ENCODE peak calls at places on chromosome X, in six cellular contexts. J is psoas muscle, V is sigmoid colon, E is spleen, M is endodermal cell, C is tibial artery. G is an unnamed sample.

GRCh38 chrX:75603833-75604232 is 81.0 kb upstream of the ZDHHC15 start:
- DNase-seq in J (no peak), V (no peak), E (no peak), M (no peak), C (no peak), G (no peak)

GRCh38 chrX:31500920-31501319 is 429.1 kb upstream of the FTHL17 start:
- DNase-seq in J (no peak), V (no peak), E (no peak), M (no peak), C (no peak), G (no peak)

GRCh38 chrX:10989386-10989785 is 121.7 kb upstream of the HCCS start:
- DNase-seq in J (no peak), V (no peak), E (no peak), M (peak; percentile 51), C (no peak), G (no peak)

GRCh38 chrX:136586386-136586785 is 54.4 kb downstream of the VGLL1 start:
- DNase-seq in J (no peak), V (no peak), E (no peak), M (no peak), C (no peak), G (no peak)

GRCh38 chrX:10972731-10973130 is 138.4 kb upstream of the HCCS start:
- DNase-seq in J (no peak), V (no peak), E (no peak), M (no peak), C (no peak), G (no peak)

GRCh38 chrX:110002300-110003166 is at the start of gene TMEM164:
- DNase-seq in J (peak; percentile 85), V (peak; percentile 91), E (peak; percentile 96), M (peak; percentile 87), C (peak; percentile 92), G (peak; percentile 89)

GRCh38 chrX:132716006-132716405 is 227.2 kb upstream of the MBNL3 start:
- DNase-seq in J (no peak), V (no peak), E (no peak), M (no peak), C (no peak), G (no peak)

GRCh38 chrX:3545901-3546300 is 167.5 kb downstream of the PRKX start:
- DNase-seq in J (no peak), V (no peak), E (no peak), M (no peak), C (no peak), G (no peak)

GRCh38 chrX:110409925-110410324 is 51.3 kb downstream of the RTL9 start:
- DNase-seq in J (no peak), V (no peak), E (no peak), M (no peak), C (no peak), G (no peak)

GRCh38 chrX:42093756-42094155 is 170.4 kb upstream of the CASK start:
- DNase-seq in J (no peak), V (no peak), E (no peak), M (no peak), C (no peak), G (no peak)

GRCh38 chrX:78029663-78030062 is 60.2 kb upstream of the PGAM4 start:
- DNase-seq in J (no peak), V (no peak), E (no peak), M (peak; percentile 58), C (no peak), G (no peak)

GRCh38 chrX:24643116-24643515 is 4.0 kb downstream of the PCYT1B start:
- DNase-seq in J (no peak), V (no peak), E (no peak), M (no peak), C (no peak), G (no peak)

GRCh38 chrX:65587616-65588526 is 53.3 kb upstream of the LAS1L start:
- DNase-seq in J (peak; percentile 75), V (peak; percentile 94), E (no peak), M (no peak), C (peak; percentile 89), G (peak; percentile 75)

GRCh38 chrX:135484636-135485289 is 35.7 kb upstream of the INTS6L start:
- DNase-seq in J (no peak), V (no peak), E (no peak), M (no peak), C (no peak), G (no peak)

GRCh38 chrX:44344194-44344593 is 722 bp upstream of the EFHC2 start:
- DNase-seq in J (peak; percentile 12), V (no peak), E (peak; percentile 87), M (peak; percentile 41), C (no peak), G (peak; percentile 52)

GRCh38 chrX:39065051-39065871 is 264.0 kb downstream of the MID1IP1 start:
- DNase-seq in J (no peak), V (no peak), E (no peak), M (peak; percentile 93), C (no peak), G (no peak)

GRCh38 chrX:22041931-22042530 is 9.9 kb downstream of the PHEX start:
- DNase-seq in J (no peak), V (no peak), E (no peak), M (no peak), C (no peak), G (no peak)

GRCh38 chrX:63889001-63889400 is 104.0 kb upstream of the ARHGEF9 start:
- DNase-seq in J (no peak), V (no peak), E (no peak), M (no peak), C (no peak), G (no peak)

GRCh38 chrX:153551135-153551534 is 33.7 kb downstream of the ATP2B3 start:
- DNase-seq in J (no peak), V (no peak), E (no peak), M (no peak), C (no peak), G (no peak)

GRCh38 chrX:110086916-110087484 is 84.1 kb downstream of the TMEM164 start:
- DNase-seq in J (no peak), V (no peak), E (no peak), M (no peak), C (no peak), G (no peak)

GRCh38 chrX:429266-429825 is 42.6 kb upstream of the PPP2R3B start:
- DNase-seq in J (no peak), V (peak; percentile 41), E (peak; percentile 67), M (no peak), C (no peak), G (peak; percentile 24)
- H3K27me3 ChIP-seq in J (no peaks in the 10 kb centered on the region), V (peaks cover 6% of the 10 kb centered on the region), E (peaks cover 14% of the 10 kb centered on the region), M (peaks cover 22% of the 10 kb centered on the region), C (peaks cover 38% of the 10 kb centered on the region), G (peaks cover 14% of the 10 kb centered on the region)

GRCh38 chrX:106171293-106171692 is 3.2 kb downstream of the PWWP3B start:
- DNase-seq in J (no peak), V (no peak), E (no peak), M (no peak), C (no peak), G (no peak)

GRCh38 chrX:106168107-106168506 is at the start of gene PWWP3B:
- DNase-seq in J (no peak), V (no peak), E (no peak), M (peak; percentile 66), C (no peak), G (peak; percentile 48)

DNA sequence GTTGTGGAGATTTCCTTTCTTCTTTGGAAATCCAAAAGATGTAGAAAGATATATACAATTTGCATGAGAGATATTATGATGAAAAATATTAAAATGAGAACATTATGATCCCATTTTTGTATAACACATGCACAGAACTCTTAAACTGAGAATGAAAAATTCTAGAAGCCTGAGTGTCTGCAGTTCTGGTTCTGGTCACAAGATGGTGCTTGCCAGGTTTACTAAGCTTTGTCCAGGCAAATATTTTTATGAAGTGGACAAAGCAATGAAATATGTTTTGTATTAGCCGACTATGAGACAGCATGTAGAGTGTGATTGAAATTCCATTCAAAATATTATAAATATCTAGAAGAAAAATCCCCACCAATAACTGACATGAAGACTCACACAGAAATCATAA is 2.2 kb downstream of the PWWP3B start:
- DNase-seq in J (no peak), V (no peak), E (no peak), M (no peak), C (no peak), G (no peak)
- TF ChIP-seq CTCF in J (peak; percentile 56), V (no peak), E (no peak), M (peak; percentile 54), C (no peak), G (peak; percentile 36)

DNA sequence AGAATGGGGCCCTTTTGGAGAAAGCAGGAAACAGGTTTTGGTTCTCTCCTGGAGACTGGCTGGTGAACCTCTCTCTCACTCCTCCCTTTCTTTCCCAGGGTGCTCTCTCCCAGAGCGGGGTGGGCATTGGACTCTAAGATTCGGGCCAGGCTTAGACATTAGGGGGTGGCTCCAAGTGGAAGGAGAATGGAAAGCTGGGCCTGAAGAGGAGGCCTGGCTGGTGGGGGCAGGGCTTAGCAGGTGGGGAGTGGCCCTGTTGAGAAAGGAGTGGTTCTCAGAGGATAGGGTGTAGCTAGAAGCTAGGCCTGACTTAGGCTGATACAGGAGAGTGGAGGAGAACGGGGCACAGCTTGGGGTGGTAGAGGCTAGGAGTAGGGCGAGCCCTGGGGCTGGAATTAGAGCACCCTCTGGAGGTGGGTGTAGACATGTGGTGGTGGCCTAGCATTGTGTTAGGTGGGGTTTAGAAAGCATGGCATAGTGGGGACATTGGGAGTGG is 5.7 kb downstream of the PLP2 start:
- DNase-seq in J (no peak), V (peak; percentile 63), E (no peak), M (no peak), C (no peak), G (peak; percentile 47)
- H3K36me3 ChIP-seq in J (peaks cover 3% of the 10 kb centered on the region), V (no peaks in the 10 kb centered on the region), E (peaks cover 18% of the 10 kb centered on the region), M (no peaks in the 10 kb centered on the region), C (peaks cover 22% of the 10 kb centered on the region), G (peaks cover 53% of the 10 kb centered on the region)

GRCh38 chrX:122943918-122944317 is 240.2 kb upstream of the GRIA3 start:
- DNase-seq in J (no peak), V (no peak), E (no peak), M (no peak), C (no peak), G (no peak)
- H3K27me3 ChIP-seq in J (no peaks in the 10 kb centered on the region), V (no peaks in the 10 kb centered on the region), E (no peaks in the 10 kb centered on the region), M (no peaks in the 10 kb centered on the region), C (no peaks in the 10 kb centered on the region), G (no peaks in the 10 kb centered on the region)